ENCODE peak calls at places on chromosomes 1 and 21, in nine cellular contexts. C is transverse colon, X is AG04450, I is left lung, M is mammary epithelial cell, S is Panc1, G is esophagus squamous epithelium, T is cardiac muscle cell, B is body of pancreas. Y is an unnamed sample.

GRCh38 chr1:28545246-28545628 is 7.6 kb upstream of the TRNAU1AP start:
- DNase-seq in M (no peak), X (no peak), C (no peak), G (no peak), T (no peak), B (no peak), S (no peak), I (no peak), Y (no peak)

GRCh38 chr1:196607940-196608339 is 300 bp downstream of the KCNT2 start:
- DNase-seq in G (no peak), C (no peak), I (no peak), T (no peak), B (no peak), X (no peak), M (no peak), S (no peak), Y (no peak)

GRCh38 chr1:159867322-159868064 is 5.0 kb upstream of the VSIG8 start:
- DNase-seq in S (no peak), X (no peak), I (peak; percentile 53), T (peak; percentile 52), M (no peak), C (peak; percentile 87), G (no peak), B (peak; percentile 90), Y (peak; percentile 48)

GRCh38 chr1:214552174-214552608 is 789 bp upstream of the PTPN14 start:
- DNase-seq in I (peak; percentile 75), T (peak; percentile 56), X (no peak), M (peak; percentile 91), S (no peak), B (peak; percentile 70), G (no peak), C (peak; percentile 65), Y (peak; percentile 76)

GRCh38 chr1:235938714-235939487 is 72.2 kb upstream of the LYST start:
- DNase-seq in G (no peak), B (no peak), M (no peak), S (no peak), X (no peak), T (no peak), I (no peak), C (no peak), Y (no peak)

GRCh38 chr1:151611288-151611790 is 511 bp upstream of the SNX27 start:
- DNase-seq in X (no peak), M (peak; percentile 53), B (no peak), T (no peak), S (peak; percentile 54), G (no peak), C (peak; percentile 14), I (peak; percentile 56), Y (peak; percentile 43)

GRCh38 chr1:244048566-244049141 is 2.4 kb upstream of the ZBTB18 start:
- DNase-seq in G (no peak), I (no peak), B (no peak), T (peak; percentile 73), C (no peak), X (no peak), S (no peak), M (no peak), Y (no peak)

GRCh38 chr1:164863056-164863455 is 304.1 kb downstream of the PBX1 start:
- DNase-seq in M (no peak), C (no peak), I (no peak), T (no peak), X (no peak), S (no peak), B (no peak), G (no peak), Y (no peak)

GRCh38 chr1:54853096-54853792 is 33.8 kb downstream of the DHCR24 start:
- DNase-seq in B (no peak), X (no peak), M (no peak), T (no peak), S (no peak), I (no peak), G (no peak), C (no peak), Y (no peak)

GRCh38 chr21:42535602-42536171 is 22.0 kb downstream of the SLC37A1 start:
- DNase-seq in X (no peak), M (no peak), G (no peak), B (no peak), C (peak; percentile 42), I (peak; percentile 28), S (no peak), T (no peak), Y (no peak)

GRCh38 chr21:42534901-42535378 is 21.3 kb downstream of the SLC37A1 start:
- DNase-seq in B (no peak), I (no peak), C (peak; percentile 19), T (no peak), X (no peak), M (no peak), G (no peak), S (no peak), Y (no peak)

GRCh38 chr21:42538479-42539275 is 25.0 kb downstream of the SLC37A1 start:
- DNase-seq in G (no peak), X (no peak), M (no peak), T (no peak), S (no peak), C (no peak), I (no peak), B (no peak), Y (no peak)

GRCh38 chr21:42537106-42537742 is 23.6 kb downstream of the SLC37A1 start:
- DNase-seq in G (no peak), I (peak; percentile 6), M (no peak), T (no peak), B (no peak), X (no peak), S (no peak), C (no peak), Y (no peak)

DNA sequence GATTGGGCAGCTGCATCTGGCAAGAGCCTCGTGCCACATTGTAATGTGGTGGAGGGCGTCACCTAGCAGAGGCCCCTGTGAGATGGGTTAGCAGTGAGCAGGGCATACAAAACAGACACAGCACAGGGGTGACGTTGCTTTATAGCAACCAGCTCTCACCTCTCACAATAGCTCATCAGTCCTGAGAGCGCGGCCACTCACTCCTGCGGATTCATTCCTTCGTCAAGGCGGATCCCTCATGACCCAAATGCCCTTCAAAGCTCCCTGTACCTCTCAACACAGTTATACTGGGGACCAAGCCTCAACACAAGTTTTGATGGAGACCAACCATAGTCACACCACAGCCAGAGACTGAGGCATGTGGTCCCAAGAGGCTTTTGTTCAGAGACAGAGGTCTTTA is 22.9 kb downstream of the SLC37A1 start:
- DNase-seq in S (no peak), B (no peak), G (no peak), C (no peak), M (no peak), X (no peak), T (no peak), I (peak; percentile 12), Y (no peak)
- H3K27me3 ChIP-seq in S (no peaks in the 10 kb centered on the region), B (no peaks in the 10 kb centered on the region), G (no peaks in the 10 kb centered on the region), C (no peaks in the 10 kb centered on the region), M (no peaks in the 10 kb centered on the region), X (peaks cover 10% of the 10 kb centered on the region), T (no peaks in the 10 kb centered on the region), I (no peaks in the 10 kb centered on the region), Y (no peaks in the 10 kb centered on the region)

GRCh38 chr1:115592264-115592663 is 49.5 kb upstream of the VANGL1 start:
- DNase-seq in S (no peak), X (no peak), B (no peak), I (no peak), C (no peak), T (no peak), G (no peak), M (no peak), Y (no peak)
- TF ChIP-seq CTCF in S (no peak), X (no peak), B (no peak), I (no peak), C (no peak), T (peak; percentile 7), G (no peak), M (no peak), Y (no peak)

GRCh38 chr1:154489863-154490262 is 12.2 kb upstream of the TDRD10 start:
- DNase-seq in X (no peak), T (no peak), M (no peak), G (no peak), B (no peak), S (no peak), C (no peak), I (no peak), Y (no peak)
- H3K27ac ChIP-seq in X (no peak overlapping the region), T (no peak overlapping the region), M (no peak overlapping the region), G (no peak overlapping the region), B (no peak overlapping the region), S (no peak overlapping the region), C (no peak overlapping the region), I (no peak overlapping the region), Y (no peak overlapping the region)

GRCh38 chr1:182617734-182618288 is 13.6 kb upstream of the RGS16 start:
- DNase-seq in B (no peak), G (no peak), C (no peak), X (no peak), T (no peak), I (no peak), S (no peak), M (peak; percentile 64), Y (no peak)
- H3K27me3 ChIP-seq in B (no peaks in the 10 kb centered on the region), G (no peaks in the 10 kb centered on the region), C (peaks cover 30% of the 10 kb centered on the region), X (peaks cover 31% of the 10 kb centered on the region), T (peaks cover 7% of the 10 kb centered on the region), I (no peaks in the 10 kb centered on the region), S (peaks cover 16% of the 10 kb centered on the region), M (no peaks in the 10 kb centered on the region), Y (no peaks in the 10 kb centered on the region)